ENCODE peak calls at places on chromosomes 4 and X, in five cellular contexts. D is H9; U is nephron progenitor cell; S is osteocyte; Y is CD8-positive, alpha-beta T cell. J is an unnamed sample.
A peak's percentile ranks its signal among the peaks of the same experiment; 100 is the strongest.

GRCh38 chr4:119725688-119726330 is 97.2 kb upstream of the PDE5A start:
- DNase-seq in D (peak; percentile 49), U (no peak), S (no peak), Y (no peak), J (no peak)

GRCh38 chrX:2788980-2789379 is 37.1 kb downstream of the XG start:
- DNase-seq in D (no peak), U (no peak), S (no peak), Y (no peak), J (no peak)

GRCh38 chr4:10730590-10730989 is 46.0 kb upstream of the CLNK start:
- DNase-seq in D (no peak), U (no peak), S (no peak), Y (no peak), J (no peak)

GRCh38 chr4:163732473-163732872 is 238.0 kb downstream of the TMA16 start:
- DNase-seq in D (no peak), U (no peak), S (no peak), Y (no peak), J (no peak)

GRCh38 chr4:119020158-119020557 is 115.5 kb upstream of the MYOZ2 start:
- DNase-seq in D (no peak), U (no peak), S (no peak), Y (no peak), J (no peak)

GRCh38 chr4:154208424-154208823 is 283.2 kb downstream of the DCHS2 start:
- DNase-seq in D (peak; percentile 89), U (no peak), S (no peak), Y (no peak), J (no peak)

GRCh38 chr4:159416073-159416472 is 313.2 kb downstream of the RAPGEF2 start:
- DNase-seq in D (no peak), U (no peak), S (no peak), Y (no peak), J (no peak)

GRCh38 chrX:2894885-2895292 is 34.2 kb downstream of the ARSD start:
- DNase-seq in D (no peak), U (no peak), S (no peak), Y (no peak), J (peak; percentile 65)

GRCh38 chr4:110371016-110371795 is 104.7 kb upstream of the ENPEP start:
- DNase-seq in D (no peak), U (no peak), S (no peak), Y (no peak), J (no peak)

GRCh38 chr4:39286263-39286662 is 79.9 kb downstream of the RFC1 start:
- DNase-seq in D (no peak), U (no peak), S (no peak), Y (no peak), J (no peak)

GRCh38 chr4:173530326-173531062 is 465 bp upstream of the HAND2 start:
- DNase-seq in D (no peak), U (peak; percentile 5), S (no peak), Y (no peak), J (no peak)

GRCh38 chr4:146338512-146338911 is 124.2 kb downstream of the REELD1 start:
- DNase-seq in D (no peak), U (no peak), S (no peak), Y (no peak), J (no peak)

GRCh38 chr4:24413311-24413784 is 171.0 kb downstream of the DHX15 start:
- DNase-seq in D (no peak), U (no peak), S (no peak), Y (no peak), J (no peak)

GRCh38 chr4:187184513-187184912 is 460.9 kb upstream of the FAT1 start:
- DNase-seq in D (no peak), U (no peak), S (no peak), Y (no peak), J (no peak)

GRCh38 chr4:26133840-26134239 is 187.0 kb upstream of the RBPJ start:
- DNase-seq in D (no peak), U (no peak), S (no peak), Y (no peak), J (no peak)

GRCh38 chr4:26135331-26135730 is 185.5 kb upstream of the RBPJ start:
- DNase-seq in D (no peak), U (no peak), S (no peak), Y (no peak), J (no peak)

GRCh38 chr4:26131053-26131452 is 189.8 kb upstream of the RBPJ start:
- DNase-seq in D (no peak), U (no peak), S (no peak), Y (no peak), J (no peak)

GRCh38 chr4:26131711-26132110 is 189.1 kb upstream of the RBPJ start:
- DNase-seq in D (no peak), U (no peak), S (no peak), Y (peak; percentile 12), J (no peak)

GRCh38 chr4:26132858-26133257 is 188.0 kb upstream of the RBPJ start:
- DNase-seq in D (peak; percentile 57), U (no peak), S (no peak), Y (no peak), J (no peak)
- TF ChIP-seq CTCF in D (peak; percentile 54), U (no peak), S (no peak), Y (no peak), J (no peak)

GRCh38 chr4:61231421-61231820 is 31.3 kb downstream of the ADGRL3 start:
- DNase-seq in D (no peak), U (no peak), S (no peak), Y (no peak), J (no peak)
- TF ChIP-seq CTCF in D (no peak), U (no peak), S (no peak), Y (no peak), J (no peak)

DNA sequence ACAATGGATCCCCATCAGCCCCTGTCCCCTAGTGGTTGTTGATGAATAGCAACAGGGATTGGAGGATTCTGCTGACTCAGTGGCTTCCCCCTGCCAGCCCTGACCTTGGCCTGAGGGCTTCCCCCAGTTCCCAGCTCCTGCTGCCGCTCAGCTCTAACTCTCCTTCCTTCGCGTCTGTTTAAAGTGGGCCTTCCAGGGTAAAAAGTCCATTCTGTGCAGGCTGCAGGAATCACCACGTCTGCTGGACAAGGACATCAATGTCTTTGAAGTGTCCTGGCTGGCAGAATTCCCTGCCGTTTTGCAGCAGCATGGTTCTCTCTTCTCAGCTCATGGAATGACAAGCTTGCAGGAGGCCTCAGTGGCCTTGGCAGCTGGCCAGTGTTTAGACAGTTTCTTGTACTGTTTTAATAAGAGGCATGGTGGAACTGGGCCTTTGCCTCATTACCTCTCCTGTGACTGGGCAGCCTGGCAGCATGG is 152.5 kb upstream of the STX18 start:
- DNase-seq in D (peak; percentile 75), U (no peak), S (no peak), Y (no peak), J (peak; percentile 55)
- TF ChIP-seq CTCF in D (peak; percentile 70), U (no peak), S (peak; percentile 51), Y (no peak), J (no peak)

GRCh38 chr4:44235897-44236296 is 212.7 kb downstream of the KCTD8 start:
- DNase-seq in D (peak; percentile 32), U (no peak), S (no peak), Y (no peak), J (no peak)
- TF ChIP-seq CTCF in D (peak; percentile 11), U (no peak), S (no peak), Y (no peak), J (no peak)

DNA sequence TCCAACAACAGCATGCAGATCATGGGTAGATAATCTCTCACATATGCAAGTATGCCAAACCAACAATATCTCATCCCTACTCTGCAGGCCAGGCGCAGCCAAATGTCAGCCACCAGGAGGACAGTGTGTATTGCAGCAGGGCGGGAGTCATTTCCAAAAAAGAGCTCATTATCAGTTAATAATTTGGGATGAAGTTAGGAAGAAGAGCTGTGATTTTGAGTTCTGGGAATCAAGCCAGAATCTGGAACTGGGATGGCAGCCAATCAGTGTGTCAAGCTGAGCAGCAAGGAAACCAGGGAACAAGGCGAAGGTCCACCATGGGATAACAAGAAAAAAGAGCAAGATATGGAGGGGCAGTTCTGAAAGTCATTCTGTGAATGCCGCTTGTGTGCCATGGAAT is 88.2 kb upstream of the CAMK2D start:
- DNase-seq in D (no peak), U (no peak), S (no peak), Y (no peak), J (no peak)
- TF ChIP-seq CTCF in D (no peak), U (no peak), S (no peak), Y (no peak), J (no peak)

GRCh38 chrX:47704736-47705135 is 45.8 kb upstream of the UXT start:
- DNase-seq in D (no peak), U (no peak), S (no peak), Y (no peak), J (no peak)
- TF ChIP-seq CTCF in D (no peak), U (no peak), S (no peak), Y (no peak), J (no peak)

GRCh38 chrX:125742811-125743210 is 423.1 kb downstream of the TEX13C start:
- DNase-seq in D (no peak), U (no peak), S (no peak), Y (no peak), J (no peak)

DNA sequence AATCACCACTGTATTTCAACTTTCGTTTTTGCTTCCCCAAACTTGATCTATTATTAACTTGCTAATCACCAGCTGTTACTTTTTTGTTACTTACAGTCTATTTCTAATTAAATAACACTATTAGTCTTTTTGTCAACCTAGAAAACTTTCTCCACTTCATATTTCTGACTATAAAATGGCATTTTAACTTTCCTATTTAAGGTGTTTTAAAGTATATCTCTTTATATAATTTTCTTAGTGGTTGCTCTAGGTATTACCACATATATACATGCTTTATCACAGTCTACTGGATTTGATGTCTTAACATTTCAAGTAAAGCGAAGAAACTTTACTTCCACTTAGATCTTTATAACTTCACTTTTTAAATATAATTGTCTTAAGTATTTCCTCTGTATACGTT is 421.2 kb downstream of the DCAF12L2 start:
- DNase-seq in D (no peak), U (no peak), S (no peak), Y (no peak), J (no peak)
- TF ChIP-seq CTCF in D (peak; percentile 47), U (no peak), S (no peak), Y (no peak), J (peak; percentile 48)

DNA sequence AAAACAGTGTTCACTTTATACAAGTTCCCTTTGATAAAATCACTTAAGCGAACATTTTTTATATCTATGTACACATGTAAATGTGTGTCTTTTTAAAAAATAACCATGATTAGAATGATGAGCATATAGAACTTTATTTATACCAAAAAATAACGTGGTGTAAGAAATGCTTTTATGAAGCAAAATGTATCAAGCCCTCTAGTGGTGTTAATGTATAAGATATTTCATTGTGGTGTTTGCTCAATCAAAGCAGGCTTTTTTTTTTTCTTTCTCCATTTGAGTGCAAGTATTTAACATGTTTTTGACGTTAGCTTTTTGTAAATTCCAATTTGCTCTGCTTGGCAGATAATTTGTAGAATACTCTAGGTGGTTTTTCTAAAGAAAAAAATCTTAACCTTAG is 2092.4 kb upstream of the TENM3 start:
- DNase-seq in D (no peak), U (no peak), S (no peak), Y (no peak), J (no peak)
- TF ChIP-seq CTCF in D (peak; percentile 67), U (peak; percentile 44), S (peak; percentile 63), Y (no peak), J (peak; percentile 67)

GRCh38 chr4:82721819-82722423 is 76.7 kb downstream of the SCD5 start:
- DNase-seq in D (no peak), U (peak; percentile 16), S (no peak), Y (no peak), J (no peak)
- TF ChIP-seq CTCF in D (peak; percentile 38), U (peak; percentile 34), S (peak; percentile 66), Y (no peak), J (no peak)

J was measured in mesothelial cell of epicardium.